ENCODE peak calls at places on chromosomes 3 and 15, in nine cellular contexts. One of them, this sample, is unnamed.

GRCh38 chr3:122921791-122922651 is 105.5 kb downstream of the SEMA5B start:
- DNase-seq in stimulated activated CD4-positive, alpha-beta T cell treated with anti-CD3 and anti-CD28 coated beads, TNF-alpha, amount 100 ng/mL, for 24 hours: no peak
- DNase-seq in NCI-H1436 treated with DMSO at 0.1 percent for 48 hours: no peak
- DNase-seq in fibroblast of the aortic adventitia: no peak
- DNase-seq in H4: no peak
- DNase-seq in activated T-helper 1 cell treated with anti-CD3 and anti-CD28 coated beads, Interleukin-2, amount 50 U/mL, for 16 hours: no peak
- DNase-seq in naive thymus-derived CD8-positive, alpha-beta T cell: no peak
- DNase-seq in activated CD4-positive, alpha-beta memory T cell treated with anti-CD3 and anti-CD28 coated beads, Interleukin-2, amount 10 ng/mL, durations not matched to agents 7 days and 5 days: peak
- DNase-seq in RPMI8226: peak
- DNase-seq in this sample: no peak

GRCh38 chr3:45796902-45797637 is 734 bp upstream of the SLC6A20 start:
- DNase-seq in stimulated activated CD4-positive, alpha-beta T cell treated with anti-CD3 and anti-CD28 coated beads, TNF-alpha, amount 100 ng/mL, for 24 hours: no peak
- DNase-seq in NCI-H1436 treated with DMSO at 0.1 percent for 48 hours: no peak
- DNase-seq in fibroblast of the aortic adventitia: no peak
- DNase-seq in H4: no peak
- DNase-seq in activated T-helper 1 cell treated with anti-CD3 and anti-CD28 coated beads, Interleukin-2, amount 50 U/mL, for 16 hours: no peak
- DNase-seq in naive thymus-derived CD8-positive, alpha-beta T cell: no peak
- DNase-seq in activated CD4-positive, alpha-beta memory T cell treated with anti-CD3 and anti-CD28 coated beads, Interleukin-2, amount 10 ng/mL, durations not matched to agents 7 days and 5 days: no peak
- DNase-seq in RPMI8226: no peak
- DNase-seq in this sample: no peak

GRCh38 chr3:128297401-128298138 is 144.3 kb downstream of the EEFSEC start:
- DNase-seq in stimulated activated CD4-positive, alpha-beta T cell treated with anti-CD3 and anti-CD28 coated beads, TNF-alpha, amount 100 ng/mL, for 24 hours: no peak
- DNase-seq in NCI-H1436 treated with DMSO at 0.1 percent for 48 hours: no peak
- DNase-seq in fibroblast of the aortic adventitia: peak
- DNase-seq in H4: no peak
- DNase-seq in activated T-helper 1 cell treated with anti-CD3 and anti-CD28 coated beads, Interleukin-2, amount 50 U/mL, for 16 hours: no peak
- DNase-seq in naive thymus-derived CD8-positive, alpha-beta T cell: no peak
- DNase-seq in activated CD4-positive, alpha-beta memory T cell treated with anti-CD3 and anti-CD28 coated beads, Interleukin-2, amount 10 ng/mL, durations not matched to agents 7 days and 5 days: peak
- DNase-seq in RPMI8226: peak
- DNase-seq in this sample: no peak

GRCh38 chr15:38069506-38069905 is 135.1 kb downstream of the TMCO5A start:
- DNase-seq in stimulated activated CD4-positive, alpha-beta T cell treated with anti-CD3 and anti-CD28 coated beads, TNF-alpha, amount 100 ng/mL, for 24 hours: no peak
- DNase-seq in NCI-H1436 treated with DMSO at 0.1 percent for 48 hours: no peak
- DNase-seq in fibroblast of the aortic adventitia: peak
- DNase-seq in H4: peak
- DNase-seq in activated T-helper 1 cell treated with anti-CD3 and anti-CD28 coated beads, Interleukin-2, amount 50 U/mL, for 16 hours: no peak
- DNase-seq in naive thymus-derived CD8-positive, alpha-beta T cell: no peak
- DNase-seq in activated CD4-positive, alpha-beta memory T cell treated with anti-CD3 and anti-CD28 coated beads, Interleukin-2, amount 10 ng/mL, durations not matched to agents 7 days and 5 days: no peak
- DNase-seq in RPMI8226: peak
- DNase-seq in this sample: no peak

GRCh38 chr3:64114651-64115050 is 91.4 kb upstream of the PSMD6 start:
- DNase-seq in stimulated activated CD4-positive, alpha-beta T cell treated with anti-CD3 and anti-CD28 coated beads, TNF-alpha, amount 100 ng/mL, for 24 hours: no peak
- DNase-seq in NCI-H1436 treated with DMSO at 0.1 percent for 48 hours: no peak
- DNase-seq in fibroblast of the aortic adventitia: no peak
- DNase-seq in H4: no peak
- DNase-seq in activated T-helper 1 cell treated with anti-CD3 and anti-CD28 coated beads, Interleukin-2, amount 50 U/mL, for 16 hours: no peak
- DNase-seq in naive thymus-derived CD8-positive, alpha-beta T cell: no peak
- DNase-seq in activated CD4-positive, alpha-beta memory T cell treated with anti-CD3 and anti-CD28 coated beads, Interleukin-2, amount 10 ng/mL, durations not matched to agents 7 days and 5 days: no peak
- DNase-seq in RPMI8226: no peak
- DNase-seq in this sample: no peak

GRCh38 chr3:159913712-159914414 is 74.8 kb upstream of the IL12A start:
- DNase-seq in stimulated activated CD4-positive, alpha-beta T cell treated with anti-CD3 and anti-CD28 coated beads, TNF-alpha, amount 100 ng/mL, for 24 hours: no peak
- DNase-seq in NCI-H1436 treated with DMSO at 0.1 percent for 48 hours: no peak
- DNase-seq in fibroblast of the aortic adventitia: no peak
- DNase-seq in H4: no peak
- DNase-seq in activated T-helper 1 cell treated with anti-CD3 and anti-CD28 coated beads, Interleukin-2, amount 50 U/mL, for 16 hours: no peak
- DNase-seq in naive thymus-derived CD8-positive, alpha-beta T cell: no peak
- DNase-seq in activated CD4-positive, alpha-beta memory T cell treated with anti-CD3 and anti-CD28 coated beads, Interleukin-2, amount 10 ng/mL, durations not matched to agents 7 days and 5 days: no peak
- DNase-seq in RPMI8226: no peak
- DNase-seq in this sample: no peak

GRCh38 chr3:162400697-162401096 is 904.1 kb downstream of the OTOL1 start:
- DNase-seq in stimulated activated CD4-positive, alpha-beta T cell treated with anti-CD3 and anti-CD28 coated beads, TNF-alpha, amount 100 ng/mL, for 24 hours: no peak
- DNase-seq in NCI-H1436 treated with DMSO at 0.1 percent for 48 hours: no peak
- DNase-seq in fibroblast of the aortic adventitia: no peak
- DNase-seq in H4: no peak
- DNase-seq in activated T-helper 1 cell treated with anti-CD3 and anti-CD28 coated beads, Interleukin-2, amount 50 U/mL, for 16 hours: no peak
- DNase-seq in naive thymus-derived CD8-positive, alpha-beta T cell: no peak
- DNase-seq in activated CD4-positive, alpha-beta memory T cell treated with anti-CD3 and anti-CD28 coated beads, Interleukin-2, amount 10 ng/mL, durations not matched to agents 7 days and 5 days: no peak
- DNase-seq in RPMI8226: no peak
- DNase-seq in this sample: no peak

GRCh38 chr3:187957209-187957981 is 196.6 kb upstream of the LPP start:
- DNase-seq in stimulated activated CD4-positive, alpha-beta T cell treated with anti-CD3 and anti-CD28 coated beads, TNF-alpha, amount 100 ng/mL, for 24 hours: no peak
- DNase-seq in NCI-H1436 treated with DMSO at 0.1 percent for 48 hours: no peak
- DNase-seq in fibroblast of the aortic adventitia: no peak
- DNase-seq in H4: no peak
- DNase-seq in activated T-helper 1 cell treated with anti-CD3 and anti-CD28 coated beads, Interleukin-2, amount 50 U/mL, for 16 hours: no peak
- DNase-seq in naive thymus-derived CD8-positive, alpha-beta T cell: no peak
- DNase-seq in activated CD4-positive, alpha-beta memory T cell treated with anti-CD3 and anti-CD28 coated beads, Interleukin-2, amount 10 ng/mL, durations not matched to agents 7 days and 5 days: no peak
- DNase-seq in RPMI8226: no peak
- DNase-seq in this sample: no peak

GRCh38 chr15:82197734-82198594 is 64.6 kb downstream of the EFL1 start:
- DNase-seq in stimulated activated CD4-positive, alpha-beta T cell treated with anti-CD3 and anti-CD28 coated beads, TNF-alpha, amount 100 ng/mL, for 24 hours: peak
- DNase-seq in NCI-H1436 treated with DMSO at 0.1 percent for 48 hours: peak
- DNase-seq in fibroblast of the aortic adventitia: peak
- DNase-seq in H4: peak
- DNase-seq in activated T-helper 1 cell treated with anti-CD3 and anti-CD28 coated beads, Interleukin-2, amount 50 U/mL, for 16 hours: peak
- DNase-seq in naive thymus-derived CD8-positive, alpha-beta T cell: peak
- DNase-seq in activated CD4-positive, alpha-beta memory T cell treated with anti-CD3 and anti-CD28 coated beads, Interleukin-2, amount 10 ng/mL, durations not matched to agents 7 days and 5 days: peak
- DNase-seq in RPMI8226: peak
- DNase-seq in this sample: peak

GRCh38 chr3:159669024-159669476 is 319.6 kb upstream of the IL12A start:
- DNase-seq in stimulated activated CD4-positive, alpha-beta T cell treated with anti-CD3 and anti-CD28 coated beads, TNF-alpha, amount 100 ng/mL, for 24 hours: no peak
- DNase-seq in NCI-H1436 treated with DMSO at 0.1 percent for 48 hours: no peak
- DNase-seq in fibroblast of the aortic adventitia: peak
- DNase-seq in H4: peak
- DNase-seq in activated T-helper 1 cell treated with anti-CD3 and anti-CD28 coated beads, Interleukin-2, amount 50 U/mL, for 16 hours: no peak
- DNase-seq in naive thymus-derived CD8-positive, alpha-beta T cell: no peak
- DNase-seq in activated CD4-positive, alpha-beta memory T cell treated with anti-CD3 and anti-CD28 coated beads, Interleukin-2, amount 10 ng/mL, durations not matched to agents 7 days and 5 days: no peak
- DNase-seq in RPMI8226: no peak
- DNase-seq in this sample: no peak

GRCh38 chr15:52427804-52428203 is 100.9 kb downstream of the MYO5A start:
- DNase-seq in stimulated activated CD4-positive, alpha-beta T cell treated with anti-CD3 and anti-CD28 coated beads, TNF-alpha, amount 100 ng/mL, for 24 hours: no peak
- DNase-seq in NCI-H1436 treated with DMSO at 0.1 percent for 48 hours: no peak
- DNase-seq in fibroblast of the aortic adventitia: peak
- DNase-seq in H4: no peak
- DNase-seq in activated T-helper 1 cell treated with anti-CD3 and anti-CD28 coated beads, Interleukin-2, amount 50 U/mL, for 16 hours: no peak
- DNase-seq in naive thymus-derived CD8-positive, alpha-beta T cell: no peak
- DNase-seq in activated CD4-positive, alpha-beta memory T cell treated with anti-CD3 and anti-CD28 coated beads, Interleukin-2, amount 10 ng/mL, durations not matched to agents 7 days and 5 days: no peak
- DNase-seq in RPMI8226: no peak
- DNase-seq in this sample: no peak

GRCh38 chr15:49863431-49864205 is 242.8 kb downstream of the DTWD1 start:
- DNase-seq in stimulated activated CD4-positive, alpha-beta T cell treated with anti-CD3 and anti-CD28 coated beads, TNF-alpha, amount 100 ng/mL, for 24 hours: no peak
- DNase-seq in NCI-H1436 treated with DMSO at 0.1 percent for 48 hours: no peak
- DNase-seq in fibroblast of the aortic adventitia: peak
- DNase-seq in H4: no peak
- DNase-seq in activated T-helper 1 cell treated with anti-CD3 and anti-CD28 coated beads, Interleukin-2, amount 50 U/mL, for 16 hours: no peak
- DNase-seq in naive thymus-derived CD8-positive, alpha-beta T cell: no peak
- DNase-seq in activated CD4-positive, alpha-beta memory T cell treated with anti-CD3 and anti-CD28 coated beads, Interleukin-2, amount 10 ng/mL, durations not matched to agents 7 days and 5 days: no peak
- DNase-seq in RPMI8226: no peak
- DNase-seq in this sample: no peak

GRCh38 chr3:10015476-10015904 is 10.7 kb upstream of the FANCD2 start:
- DNase-seq in stimulated activated CD4-positive, alpha-beta T cell treated with anti-CD3 and anti-CD28 coated beads, TNF-alpha, amount 100 ng/mL, for 24 hours: no peak
- DNase-seq in NCI-H1436 treated with DMSO at 0.1 percent for 48 hours: no peak
- DNase-seq in fibroblast of the aortic adventitia: peak
- DNase-seq in H4: peak
- DNase-seq in activated T-helper 1 cell treated with anti-CD3 and anti-CD28 coated beads, Interleukin-2, amount 50 U/mL, for 16 hours: no peak
- DNase-seq in naive thymus-derived CD8-positive, alpha-beta T cell: no peak
- DNase-seq in activated CD4-positive, alpha-beta memory T cell treated with anti-CD3 and anti-CD28 coated beads, Interleukin-2, amount 10 ng/mL, durations not matched to agents 7 days and 5 days: no peak
- DNase-seq in RPMI8226: no peak
- DNase-seq in this sample: no peak

GRCh38 chr15:98717942-98718341 is 69.6 kb downstream of the IGF1R start:
- DNase-seq in stimulated activated CD4-positive, alpha-beta T cell treated with anti-CD3 and anti-CD28 coated beads, TNF-alpha, amount 100 ng/mL, for 24 hours: no peak
- DNase-seq in NCI-H1436 treated with DMSO at 0.1 percent for 48 hours: no peak
- DNase-seq in fibroblast of the aortic adventitia: no peak
- DNase-seq in H4: no peak
- DNase-seq in activated T-helper 1 cell treated with anti-CD3 and anti-CD28 coated beads, Interleukin-2, amount 50 U/mL, for 16 hours: no peak
- DNase-seq in naive thymus-derived CD8-positive, alpha-beta T cell: no peak
- DNase-seq in activated CD4-positive, alpha-beta memory T cell treated with anti-CD3 and anti-CD28 coated beads, Interleukin-2, amount 10 ng/mL, durations not matched to agents 7 days and 5 days: no peak
- DNase-seq in RPMI8226: no peak
- DNase-seq in this sample: no peak

GRCh38 chr15:87599616-87600015 is 656.9 kb downstream of the NTRK3 start:
- DNase-seq in stimulated activated CD4-positive, alpha-beta T cell treated with anti-CD3 and anti-CD28 coated beads, TNF-alpha, amount 100 ng/mL, for 24 hours: no peak
- DNase-seq in NCI-H1436 treated with DMSO at 0.1 percent for 48 hours: no peak
- DNase-seq in fibroblast of the aortic adventitia: peak
- DNase-seq in H4: no peak
- DNase-seq in activated T-helper 1 cell treated with anti-CD3 and anti-CD28 coated beads, Interleukin-2, amount 50 U/mL, for 16 hours: no peak
- DNase-seq in naive thymus-derived CD8-positive, alpha-beta T cell: no peak
- DNase-seq in activated CD4-positive, alpha-beta memory T cell treated with anti-CD3 and anti-CD28 coated beads, Interleukin-2, amount 10 ng/mL, durations not matched to agents 7 days and 5 days: no peak
- DNase-seq in RPMI8226: no peak
- DNase-seq in this sample: no peak

GRCh38 chr3:112087746-112088145 is 1.6 kb downstream of the C3orf52 start:
- DNase-seq in stimulated activated CD4-positive, alpha-beta T cell treated with anti-CD3 and anti-CD28 coated beads, TNF-alpha, amount 100 ng/mL, for 24 hours: no peak
- DNase-seq in NCI-H1436 treated with DMSO at 0.1 percent for 48 hours: no peak
- DNase-seq in fibroblast of the aortic adventitia: no peak
- DNase-seq in H4: no peak
- DNase-seq in activated T-helper 1 cell treated with anti-CD3 and anti-CD28 coated beads, Interleukin-2, amount 50 U/mL, for 16 hours: no peak
- DNase-seq in naive thymus-derived CD8-positive, alpha-beta T cell: no peak
- DNase-seq in activated CD4-positive, alpha-beta memory T cell treated with anti-CD3 and anti-CD28 coated beads, Interleukin-2, amount 10 ng/mL, durations not matched to agents 7 days and 5 days: no peak
- DNase-seq in RPMI8226: no peak
- DNase-seq in this sample: no peak

GRCh38 chr3:66335671-66336070 is 114.9 kb downstream of the SLC25A26 start:
- DNase-seq in stimulated activated CD4-positive, alpha-beta T cell treated with anti-CD3 and anti-CD28 coated beads, TNF-alpha, amount 100 ng/mL, for 24 hours: no peak
- DNase-seq in NCI-H1436 treated with DMSO at 0.1 percent for 48 hours: no peak
- DNase-seq in fibroblast of the aortic adventitia: no peak
- DNase-seq in H4: no peak
- DNase-seq in activated T-helper 1 cell treated with anti-CD3 and anti-CD28 coated beads, Interleukin-2, amount 50 U/mL, for 16 hours: no peak
- DNase-seq in naive thymus-derived CD8-positive, alpha-beta T cell: no peak
- DNase-seq in activated CD4-positive, alpha-beta memory T cell treated with anti-CD3 and anti-CD28 coated beads, Interleukin-2, amount 10 ng/mL, durations not matched to agents 7 days and 5 days: no peak
- DNase-seq in RPMI8226: no peak
- DNase-seq in this sample: no peak

GRCh38 chr3:45367451-45367850 is 20.9 kb upstream of the LARS2 start:
- DNase-seq in stimulated activated CD4-positive, alpha-beta T cell treated with anti-CD3 and anti-CD28 coated beads, TNF-alpha, amount 100 ng/mL, for 24 hours: no peak
- DNase-seq in NCI-H1436 treated with DMSO at 0.1 percent for 48 hours: no peak
- DNase-seq in fibroblast of the aortic adventitia: peak
- DNase-seq in H4: no peak
- DNase-seq in activated T-helper 1 cell treated with anti-CD3 and anti-CD28 coated beads, Interleukin-2, amount 50 U/mL, for 16 hours: no peak
- DNase-seq in naive thymus-derived CD8-positive, alpha-beta T cell: no peak
- DNase-seq in activated CD4-positive, alpha-beta memory T cell treated with anti-CD3 and anti-CD28 coated beads, Interleukin-2, amount 10 ng/mL, durations not matched to agents 7 days and 5 days: no peak
- DNase-seq in RPMI8226: no peak
- DNase-seq in this sample: no peak

GRCh38 chr3:66431494-66431893 is 69.3 kb downstream of the LRIG1 start:
- DNase-seq in stimulated activated CD4-positive, alpha-beta T cell treated with anti-CD3 and anti-CD28 coated beads, TNF-alpha, amount 100 ng/mL, for 24 hours: no peak
- DNase-seq in NCI-H1436 treated with DMSO at 0.1 percent for 48 hours: no peak
- DNase-seq in fibroblast of the aortic adventitia: peak
- DNase-seq in H4: no peak
- DNase-seq in activated T-helper 1 cell treated with anti-CD3 and anti-CD28 coated beads, Interleukin-2, amount 50 U/mL, for 16 hours: no peak
- DNase-seq in naive thymus-derived CD8-positive, alpha-beta T cell: no peak
- DNase-seq in activated CD4-positive, alpha-beta memory T cell treated with anti-CD3 and anti-CD28 coated beads, Interleukin-2, amount 10 ng/mL, durations not matched to agents 7 days and 5 days: no peak
- DNase-seq in RPMI8226: no peak
- DNase-seq in this sample: no peak